ENCODE peak calls at places on chromosome 13, in four cellular contexts. E is HFF-Myc, D is renal cortical epithelial cell, B is RWPE1. F is an unnamed sample.

GRCh38 chr13:75226092-75226491 is 255.9 kb downstream of the TBC1D4 start:
- DNase-seq in B (no peak), D (peak), E (no peak), F (no peak)

GRCh38 chr13:41311607-41312500 is 787 bp downstream of the NAA16 start:
- DNase-seq in B (peak), D (peak), E (no peak), F (peak)

GRCh38 chr13:92896842-92897241 is 329.8 kb upstream of the GPC6 start:
- DNase-seq in D (peak), E (no peak), B (peak), F (no peak)

GRCh38 chr13:43804461-43805070 is 17.8 kb upstream of the ENOX1 start:
- DNase-seq in E (no peak), B (peak), D (peak), F (no peak)

GRCh38 chr13:30915691-30916541 is 9.8 kb downstream of the MEDAG start:
- DNase-seq in D (no peak), E (no peak), B (no peak), F (no peak)

GRCh38 chr13:47426126-47426849 is 529.4 kb upstream of the HTR2A start:
- DNase-seq in E (no peak), D (peak), B (peak), F (no peak)

GRCh38 chr13:97125051-97125809 is 96.9 kb upstream of the MBNL2 start:
- DNase-seq in B (peak), D (peak), E (peak), F (no peak)

GRCh38 chr13:75181906-75182305 is 300.1 kb downstream of the TBC1D4 start:
- DNase-seq in B (no peak), D (peak), E (no peak), F (no peak)

F was measured in C1 segment of cervical spinal cord.